ENCODE peak calls at places on chromosomes 11 and 22, in nine cellular contexts. I, Y, K, A, J, N, G, Z and V are unnamed samples.

GRCh38 chr11:64933935-64934693 is 1.6 kb downstream of the GPHA2 start:
- DNase-seq in J (no peak), Y (no peak), A (no peak), I (no peak), G (no peak), K (no peak), N (no peak), Z (no peak), V (no peak)

GRCh38 chr11:128458316-128458715 is 129.0 kb downstream of the ETS1 start:
- DNase-seq in K (peak; percentile 67), J (no peak), Z (no peak), I (no peak), A (peak; percentile 69), Y (no peak), G (no peak), N (peak; percentile 81), V (peak; percentile 83)

GRCh38 chr11:77151804-77152513 is 23.9 kb downstream of the MYO7A start:
- DNase-seq in I (no peak), A (no peak), J (no peak), Z (peak; percentile 28), N (no peak), G (no peak), K (no peak), Y (no peak), V (no peak)

GRCh38 chr22:38964989-38965388 is 7.6 kb downstream of the APOBEC3A start:
- DNase-seq in N (no peak), J (no peak), I (no peak), A (no peak), Y (no peak), K (no peak), Z (no peak), G (no peak), V (no peak)

GRCh38 chr11:45156731-45157130 is 10.3 kb downstream of the PRDM11 start:
- DNase-seq in N (no peak), A (no peak), K (no peak), Z (no peak), Y (no peak), G (no peak), J (no peak), I (no peak), V (no peak)

GRCh38 chr11:34067383-34068065 is 16.0 kb downstream of the CAPRIN1 start:
- DNase-seq in K (no peak), I (no peak), A (no peak), J (no peak), Y (no peak), G (no peak), Z (no peak), N (no peak), V (no peak)

GRCh38 chr11:1844221-1845094 is 5.7 kb downstream of the TNNI2 start:
- DNase-seq in G (peak; percentile 67), K (no peak), A (no peak), Z (peak; percentile 62), I (no peak), N (no peak), J (no peak), Y (no peak), V (no peak)

GRCh38 chr22:27011131-27011530 is 353.7 kb downstream of the MIAT start:
- DNase-seq in N (peak; percentile 16), Y (no peak), A (no peak), Z (no peak), I (no peak), K (no peak), G (no peak), J (no peak), V (no peak)

GRCh38 chr11:119567667-119568582 is 145.0 kb upstream of the THY1 start:
- DNase-seq in G (no peak), Z (no peak), J (peak; percentile 16), I (peak; percentile 26), K (no peak), A (peak; percentile 74), Y (no peak), N (peak; percentile 93), V (peak; percentile 74)

GRCh38 chr22:35866646-35867045 is 149.0 kb downstream of the APOL5 start:
- DNase-seq in A (no peak), G (no peak), Z (no peak), I (no peak), Y (no peak), K (no peak), N (peak; percentile 43), J (no peak), V (no peak)

GRCh38 chr11:22192289-22192641 is 620 bp upstream of the ANO5 start:
- DNase-seq in Y (no peak), N (no peak), A (no peak), K (no peak), Z (no peak), I (no peak), G (peak; percentile 19), J (peak; percentile 28), V (peak; percentile 18)

GRCh38 chr11:1554981-1555712 is 16.9 kb downstream of the DUSP8 start:
- DNase-seq in A (no peak), G (no peak), J (no peak), Z (no peak), Y (no peak), K (no peak), N (no peak), I (no peak), V (no peak)

GRCh38 chr11:70398834-70399680 is 728 bp downstream of the CTTN start:
- DNase-seq in N (no peak), I (no peak), Z (peak; percentile 4), Y (no peak), G (no peak), A (no peak), J (no peak), K (no peak), V (no peak)

GRCh38 chr11:8256271-8257002 is 7.2 kb downstream of the LMO1 start:
- DNase-seq in A (no peak), J (no peak), K (no peak), Y (no peak), Z (no peak), I (no peak), N (no peak), G (no peak), V (no peak)

GRCh38 chr11:106950067-106950491 is 68.2 kb downstream of the GUCY1A2 start:
- DNase-seq in N (peak; percentile 16), Y (no peak), Z (no peak), K (no peak), A (no peak), I (no peak), G (no peak), J (no peak), V (no peak)

GRCh38 chr11:942853-943252 is 17.2 kb downstream of the AP2A2 start:
- DNase-seq in A (no peak), K (no peak), J (no peak), G (no peak), I (no peak), Y (no peak), N (peak; percentile 86), Z (no peak), V (no peak)

GRCh38 chr11:14614223-14614622 is 29.4 kb upstream of the PDE3B start:
- DNase-seq in Z (no peak), N (no peak), K (no peak), J (no peak), G (no peak), Y (no peak), A (no peak), I (no peak), V (no peak)

GRCh38 chr11:96241351-96241841 is 101.6 kb downstream of the MAML2 start:
- DNase-seq in N (no peak), Y (no peak), I (no peak), K (no peak), G (no peak), J (peak; percentile 42), Z (peak; percentile 40), A (no peak), V (no peak)

GRCh38 chr11:35363246-35364100 is 55.9 kb downstream of the SLC1A2 start:
- DNase-seq in G (peak; percentile 32), J (no peak), Y (no peak), A (no peak), K (no peak), I (no peak), Z (no peak), N (peak; percentile 72), V (no peak)

GRCh38 chr22:38952382-38952993 is 4.9 kb upstream of the APOBEC3A start:
- DNase-seq in J (no peak), K (no peak), I (no peak), N (no peak), Y (no peak), Z (no peak), G (no peak), A (no peak), V (no peak)

GRCh38 chr11:69563946-69564780 is 76.8 kb upstream of the CCND1 start:
- DNase-seq in N (peak; percentile 48), A (no peak), Y (no peak), I (no peak), Z (no peak), K (no peak), G (no peak), J (peak; percentile 71), V (peak; percentile 35)

GRCh38 chr11:83574516-83574915 is 288.3 kb upstream of the CCDC90B start:
- DNase-seq in A (no peak), N (peak; percentile 70), I (no peak), K (no peak), G (no peak), J (no peak), Y (no peak), Z (no peak), V (no peak)

GRCh38 chr11:10351768-10352641 is 47.1 kb downstream of the ADM start:
- DNase-seq in G (peak; percentile 76), Z (no peak), A (peak; percentile 62), Y (no peak), J (no peak), K (peak; percentile 88), I (no peak), N (peak; percentile 93), V (no peak)

GRCh38 chr11:66291706-66292542 is at the start of gene TMEM151A:
- DNase-seq in I (peak; percentile 34), N (peak; percentile 35), Y (no peak), K (no peak), A (no peak), Z (no peak), J (no peak), G (no peak), V (no peak)

GRCh38 chr22:38863531-38864131 is 8.4 kb downstream of the CBX6 start:
- DNase-seq in Y (no peak), N (no peak), I (no peak), Z (no peak), A (no peak), J (no peak), K (no peak), G (no peak), V (no peak)

GRCh38 chr11:124938206-124938765 is 2.4 kb upstream of the HEPACAM start:
- DNase-seq in A (no peak), I (no peak), N (peak; percentile 72), Y (no peak), G (no peak), K (no peak), Z (no peak), J (peak; percentile 44), V (peak; percentile 81)